ENCODE peak calls at places on chromosome 17, in seven cellular contexts. One of them, this sample, is unnamed.

GRCh38 chr17:58310511-58311428 is 17.8 kb downstream of the TSPOAP1 start:
- DNase-seq in tibial artery: peak
- DNase-seq in upper lobe of right lung: peak
- DNase-seq in breast epithelium: no peak
- DNase-seq in brain microvascular endothelial cell: no peak
- DNase-seq in effector memory CD4-positive, alpha-beta T cell: no peak
- DNase-seq in DND-41: no peak
- DNase-seq in this sample: no peak

GRCh38 chr17:54899721-54900456 is 763 bp upstream of the TOM1L1 start:
- DNase-seq in brain microvascular endothelial cell: no peak
- DNase-seq in tibial artery: no peak
- DNase-seq in DND-41: no peak
- DNase-seq in upper lobe of right lung: no peak
- DNase-seq in breast epithelium: no peak
- DNase-seq in effector memory CD4-positive, alpha-beta T cell: no peak
- DNase-seq in this sample: no peak

GRCh38 chr17:4463818-4464501 is 30.2 kb downstream of the SPNS3 start:
- DNase-seq in tibial artery: no peak
- DNase-seq in brain microvascular endothelial cell: no peak
- DNase-seq in effector memory CD4-positive, alpha-beta T cell: no peak
- DNase-seq in DND-41: no peak
- DNase-seq in upper lobe of right lung: no peak
- DNase-seq in breast epithelium: no peak
- DNase-seq in this sample: no peak

GRCh38 chr17:50950002-50950877 is 84.1 kb upstream of the TOB1 start:
- DNase-seq in brain microvascular endothelial cell: peak
- DNase-seq in tibial artery: peak
- DNase-seq in effector memory CD4-positive, alpha-beta T cell: peak
- DNase-seq in upper lobe of right lung: peak
- DNase-seq in DND-41: peak
- DNase-seq in breast epithelium: peak
- DNase-seq in this sample: peak

GRCh38 chr17:45902892-45903346 is 8.6 kb downstream of the MAPT start:
- DNase-seq in upper lobe of right lung: no peak
- DNase-seq in tibial artery: no peak
- DNase-seq in DND-41: no peak
- DNase-seq in effector memory CD4-positive, alpha-beta T cell: no peak
- DNase-seq in breast epithelium: no peak
- DNase-seq in brain microvascular endothelial cell: no peak
- DNase-seq in this sample: no peak

GRCh38 chr17:78937561-78937960 is 12.4 kb upstream of the TIMP2 start:
- DNase-seq in breast epithelium: no peak
- DNase-seq in DND-41: no peak
- DNase-seq in upper lobe of right lung: no peak
- DNase-seq in effector memory CD4-positive, alpha-beta T cell: no peak
- DNase-seq in brain microvascular endothelial cell: no peak
- DNase-seq in tibial artery: no peak
- DNase-seq in this sample: no peak

GRCh38 chr17:17419166-17419565 is 57.6 kb upstream of the MED9 start:
- DNase-seq in upper lobe of right lung: peak
- DNase-seq in brain microvascular endothelial cell: no peak
- DNase-seq in effector memory CD4-positive, alpha-beta T cell: no peak
- DNase-seq in breast epithelium: no peak
- DNase-seq in DND-41: no peak
- DNase-seq in tibial artery: no peak
- DNase-seq in this sample: no peak

GRCh38 chr17:39002991-39003715 is 36.0 kb upstream of the FBXO47 start:
- DNase-seq in brain microvascular endothelial cell: peak
- DNase-seq in effector memory CD4-positive, alpha-beta T cell: peak
- DNase-seq in upper lobe of right lung: peak
- DNase-seq in DND-41: no peak
- DNase-seq in breast epithelium: peak
- DNase-seq in tibial artery: peak
- DNase-seq in this sample: no peak

GRCh38 chr17:46950615-46950996 is 27.6 kb downstream of the GOSR2 start:
- DNase-seq in DND-41: no peak
- DNase-seq in brain microvascular endothelial cell: no peak
- DNase-seq in effector memory CD4-positive, alpha-beta T cell: no peak
- DNase-seq in tibial artery: no peak
- DNase-seq in breast epithelium: no peak
- DNase-seq in upper lobe of right lung: no peak
- DNase-seq in this sample: no peak

GRCh38 chr17:19741832-19742457 is 6.2 kb downstream of the ALDH3A1 start:
- DNase-seq in brain microvascular endothelial cell: no peak
- DNase-seq in breast epithelium: no peak
- DNase-seq in upper lobe of right lung: no peak
- DNase-seq in DND-41: no peak
- DNase-seq in tibial artery: no peak
- DNase-seq in effector memory CD4-positive, alpha-beta T cell: no peak
- DNase-seq in this sample: no peak

GRCh38 chr17:13541032-13541480 is 60.7 kb downstream of the HS3ST3A1 start:
- DNase-seq in breast epithelium: no peak
- DNase-seq in upper lobe of right lung: no peak
- DNase-seq in DND-41: no peak
- DNase-seq in brain microvascular endothelial cell: peak
- DNase-seq in tibial artery: peak
- DNase-seq in effector memory CD4-positive, alpha-beta T cell: no peak
- DNase-seq in this sample: no peak

GRCh38 chr17:20009052-20009301 is 182 bp upstream of the SPECC1 start:
- DNase-seq in effector memory CD4-positive, alpha-beta T cell: no peak
- DNase-seq in tibial artery: no peak
- DNase-seq in DND-41: no peak
- DNase-seq in upper lobe of right lung: peak
- DNase-seq in brain microvascular endothelial cell: no peak
- DNase-seq in breast epithelium: no peak
- DNase-seq in this sample: no peak

GRCh38 chr17:76969598-76970172 is 101.5 kb downstream of the MGAT5B start:
- DNase-seq in upper lobe of right lung: no peak
- DNase-seq in DND-41: peak
- DNase-seq in brain microvascular endothelial cell: no peak
- DNase-seq in tibial artery: no peak
- DNase-seq in effector memory CD4-positive, alpha-beta T cell: no peak
- DNase-seq in breast epithelium: no peak
- DNase-seq in this sample: no peak

GRCh38 chr17:45294506-45294905 is 22.3 kb downstream of the MAP3K14 start:
- DNase-seq in DND-41: no peak
- DNase-seq in upper lobe of right lung: no peak
- DNase-seq in breast epithelium: peak
- DNase-seq in effector memory CD4-positive, alpha-beta T cell: no peak
- DNase-seq in brain microvascular endothelial cell: peak
- DNase-seq in tibial artery: no peak
- DNase-seq in this sample: no peak

GRCh38 chr17:82282239-82283207 is 9.0 kb upstream of the CSNK1D start:
- DNase-seq in brain microvascular endothelial cell: no peak
- DNase-seq in effector memory CD4-positive, alpha-beta T cell: no peak
- DNase-seq in upper lobe of right lung: peak
- DNase-seq in breast epithelium: no peak
- DNase-seq in tibial artery: no peak
- DNase-seq in DND-41: no peak
- DNase-seq in this sample: no peak

GRCh38 chr17:73268582-73269328 is 7.1 kb upstream of the CPSF4L start:
- DNase-seq in breast epithelium: no peak
- DNase-seq in tibial artery: no peak
- DNase-seq in brain microvascular endothelial cell: no peak
- DNase-seq in upper lobe of right lung: no peak
- DNase-seq in effector memory CD4-positive, alpha-beta T cell: no peak
- DNase-seq in DND-41: no peak
- DNase-seq in this sample: no peak

GRCh38 chr17:82696259-82696658 is 2.2 kb downstream of the RAB40B start:
- DNase-seq in tibial artery: no peak
- DNase-seq in effector memory CD4-positive, alpha-beta T cell: no peak
- DNase-seq in brain microvascular endothelial cell: no peak
- DNase-seq in upper lobe of right lung: no peak
- DNase-seq in DND-41: no peak
- DNase-seq in breast epithelium: no peak
- DNase-seq in this sample: no peak

GRCh38 chr17:50533720-50534148 is 1.2 kb downstream of the EPN3 start:
- DNase-seq in tibial artery: no peak
- DNase-seq in breast epithelium: no peak
- DNase-seq in effector memory CD4-positive, alpha-beta T cell: no peak
- DNase-seq in upper lobe of right lung: no peak
- DNase-seq in DND-41: no peak
- DNase-seq in brain microvascular endothelial cell: peak
- DNase-seq in this sample: no peak

DNA sequence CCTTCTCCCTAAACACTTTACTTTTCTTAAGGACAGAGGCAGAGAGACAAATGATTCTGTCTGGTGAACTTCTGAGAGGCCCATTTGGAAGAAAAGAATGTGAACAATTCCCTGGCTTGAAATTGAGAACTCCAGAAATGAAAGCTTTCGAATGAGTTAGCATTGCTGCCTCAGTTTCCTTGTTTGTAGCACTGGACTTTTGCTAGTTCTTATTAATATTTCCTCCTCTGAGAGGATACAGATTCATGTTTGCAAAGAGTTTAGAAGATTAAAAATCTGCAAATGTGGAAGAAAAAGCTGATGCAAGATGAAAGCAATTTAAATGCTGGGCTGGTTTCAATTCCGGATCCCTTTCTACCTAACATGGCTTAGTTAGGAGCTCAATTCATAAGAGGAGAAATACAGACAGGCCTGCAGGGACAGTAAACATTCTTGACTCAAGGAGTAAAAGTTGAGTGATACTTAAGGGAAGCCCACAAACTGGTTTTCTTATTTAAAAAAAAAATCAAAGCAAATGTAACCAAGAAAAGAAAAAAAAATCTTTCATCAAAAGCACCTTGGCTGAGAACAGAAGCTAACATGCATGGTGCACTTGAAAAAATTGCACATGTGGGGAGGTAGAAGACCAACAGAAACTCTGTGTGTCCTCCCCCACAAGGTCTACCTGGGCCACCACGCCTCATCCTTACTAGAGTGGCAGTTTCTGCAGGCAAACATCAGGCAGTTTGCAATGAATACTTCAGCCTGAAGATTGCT is 27.1 kb downstream of the HNF1B start:
- DNase-seq in upper lobe of right lung: peak
- DNase-seq in breast epithelium: no peak
- DNase-seq in DND-41: no peak
- DNase-seq in brain microvascular endothelial cell: no peak
- DNase-seq in effector memory CD4-positive, alpha-beta T cell: no peak
- DNase-seq in tibial artery: no peak
- DNase-seq in this sample: no peak
- H3K27ac ChIP-seq in upper lobe of right lung: peak
- H3K27ac ChIP-seq in breast epithelium: no peak
- H3K27ac ChIP-seq in DND-41: no peak
- H3K27ac ChIP-seq in brain microvascular endothelial cell: peak
- H3K27ac ChIP-seq in effector memory CD4-positive, alpha-beta T cell: no peak
- H3K27ac ChIP-seq in tibial artery: no peak
- H3K27ac ChIP-seq in this sample: peak

DNA sequence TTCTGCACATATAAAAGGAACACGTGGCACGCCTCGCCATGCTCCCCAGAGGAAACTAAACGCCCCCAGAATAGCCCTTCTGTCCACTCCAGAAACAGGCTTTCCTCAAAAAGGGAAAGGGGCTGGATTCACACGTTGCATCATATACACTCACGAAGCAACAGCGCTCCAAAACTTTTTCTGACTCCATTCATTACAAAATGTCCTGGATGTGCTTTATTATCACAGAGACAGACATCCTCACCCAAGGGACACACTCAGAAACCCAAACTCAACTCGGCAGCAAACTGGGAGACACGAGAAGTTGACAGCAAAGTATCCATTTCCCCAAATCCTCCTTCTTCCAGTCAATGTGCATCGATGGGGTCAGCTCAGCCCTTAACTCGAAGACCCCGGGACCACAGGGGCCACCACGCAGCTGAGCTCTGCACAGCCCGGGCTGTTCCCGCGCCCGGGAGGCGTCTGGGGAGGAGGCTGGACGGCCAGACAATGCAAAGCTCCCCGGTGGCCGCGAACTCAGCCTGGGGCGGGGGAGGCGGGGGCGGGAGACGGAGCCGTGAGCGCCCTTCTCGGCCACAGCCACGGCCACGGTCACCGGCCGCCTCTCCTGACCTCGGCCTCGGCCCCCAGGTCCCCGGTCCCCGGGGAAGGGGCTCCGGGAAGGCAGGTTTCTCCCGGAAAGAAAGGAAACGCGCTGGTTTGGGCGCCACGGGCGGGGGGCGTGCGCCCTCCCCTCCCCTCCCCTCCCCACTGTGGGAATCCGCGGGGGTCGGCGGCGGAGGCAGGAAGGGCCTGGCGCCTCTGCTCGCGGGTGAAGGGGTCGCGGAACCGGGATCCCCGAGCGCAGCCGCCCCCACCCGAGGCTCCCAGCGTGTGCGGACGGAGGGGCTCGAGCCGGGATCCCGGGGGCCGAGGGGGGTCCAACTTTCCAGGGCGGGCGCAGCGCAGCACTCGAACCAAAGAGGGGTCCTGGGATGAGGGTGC is 1.2 kb downstream of the NXN start:
- DNase-seq in tibial artery: no peak
- DNase-seq in effector memory CD4-positive, alpha-beta T cell: no peak
- DNase-seq in DND-41: no peak
- DNase-seq in breast epithelium: no peak
- DNase-seq in upper lobe of right lung: peak
- DNase-seq in brain microvascular endothelial cell: no peak
- DNase-seq in this sample: no peak
- H3K27ac ChIP-seq in tibial artery: peak
- H3K27ac ChIP-seq in effector memory CD4-positive, alpha-beta T cell: no peak
- H3K27ac ChIP-seq in DND-41: no peak
- H3K27ac ChIP-seq in breast epithelium: peak
- H3K27ac ChIP-seq in upper lobe of right lung: peak
- H3K27ac ChIP-seq in brain microvascular endothelial cell: no peak
- H3K27ac ChIP-seq in this sample: peak

DNA sequence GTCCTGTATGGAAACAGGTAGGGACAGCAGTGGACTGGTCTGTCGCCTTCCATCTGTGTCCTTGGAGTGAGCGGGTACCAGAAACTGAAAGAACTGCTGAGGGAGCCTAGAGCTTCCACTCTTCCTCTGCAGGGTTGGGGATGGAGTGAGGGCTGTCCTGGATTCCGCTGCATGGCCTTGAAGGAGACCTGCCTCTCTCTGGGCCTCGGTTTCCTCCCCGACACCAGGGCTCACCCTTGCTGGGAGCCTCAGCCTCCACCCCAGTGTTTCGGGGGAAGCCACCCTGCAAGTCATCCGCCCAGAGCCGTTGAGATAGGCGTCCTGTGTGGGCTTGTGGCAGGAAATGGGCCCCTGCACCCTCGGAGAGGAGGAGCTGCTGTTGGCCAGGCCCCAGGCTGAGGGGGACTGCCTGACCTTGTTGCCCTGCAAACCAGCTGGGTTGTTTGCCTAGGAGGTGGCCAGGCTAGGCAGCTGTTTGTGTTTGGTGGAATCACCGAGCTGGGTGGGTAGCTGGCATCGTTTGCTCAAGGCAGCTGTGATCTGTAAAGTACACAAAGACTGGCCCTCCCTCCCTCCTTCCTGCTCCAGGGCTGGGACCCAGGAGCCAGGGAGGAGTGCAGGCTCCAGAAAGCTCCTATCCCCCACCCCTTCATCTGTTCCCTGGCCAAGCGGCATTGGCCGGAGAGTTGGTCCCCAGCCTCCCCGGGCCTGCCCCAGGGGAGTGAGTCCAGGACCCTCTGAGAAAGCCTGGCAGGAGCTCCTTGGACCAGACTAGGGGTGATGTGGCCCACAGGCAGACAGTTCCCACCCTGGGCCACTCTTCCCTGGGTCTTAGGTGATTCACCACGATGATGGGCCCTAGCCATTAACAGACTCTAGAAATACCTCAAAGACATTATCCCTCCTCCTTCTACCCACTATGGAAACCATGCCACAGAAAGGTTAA is 1.3 kb downstream of the RAB37 start:
- DNase-seq in DND-41: peak
- DNase-seq in breast epithelium: no peak
- DNase-seq in upper lobe of right lung: no peak
- DNase-seq in tibial artery: no peak
- DNase-seq in brain microvascular endothelial cell: no peak
- DNase-seq in effector memory CD4-positive, alpha-beta T cell: peak
- DNase-seq in this sample: no peak
- H3K27ac ChIP-seq in DND-41: peak
- H3K27ac ChIP-seq in breast epithelium: no peak
- H3K27ac ChIP-seq in upper lobe of right lung: peak
- H3K27ac ChIP-seq in tibial artery: no peak
- H3K27ac ChIP-seq in brain microvascular endothelial cell: no peak
- H3K27ac ChIP-seq in effector memory CD4-positive, alpha-beta T cell: peak
- H3K27ac ChIP-seq in this sample: no peak

GRCh38 chr17:1153795-1154546 is 25.8 kb downstream of the ABR start:
- DNase-seq in tibial artery: peak
- DNase-seq in upper lobe of right lung: peak
- DNase-seq in DND-41: peak
- DNase-seq in effector memory CD4-positive, alpha-beta T cell: no peak
- DNase-seq in brain microvascular endothelial cell: peak
- DNase-seq in breast epithelium: no peak
- DNase-seq in this sample: no peak
- H3K27ac ChIP-seq in tibial artery: peak
- H3K27ac ChIP-seq in upper lobe of right lung: no peak
- H3K27ac ChIP-seq in DND-41: no peak
- H3K27ac ChIP-seq in effector memory CD4-positive, alpha-beta T cell: no peak
- H3K27ac ChIP-seq in brain microvascular endothelial cell: no peak
- H3K27ac ChIP-seq in breast epithelium: no peak
- H3K27ac ChIP-seq in this sample: no peak

This sample was measured in epithelial cell of prostate.